ENCODE peak calls at places on chromosomes 4 and X, in nine cellular contexts. One of them, this sample, is unnamed.

GRCh38 chr4:681736-682451 is 7.1 kb downstream of the SLC49A3 start:
- DNase-seq in GM06990: peak
- DNase-seq in small intestine: peak
- DNase-seq in HepG2: peak
- DNase-seq in heart right ventricle: no peak
- DNase-seq in neural progenitor cell: peak
- DNase-seq in CD8-positive, alpha-beta memory T cell: peak
- DNase-seq in HL-60: peak
- DNase-seq in uterus: no peak
- DNase-seq in this sample: peak

GRCh38 chr4:77308843-77309242 is 151.8 kb downstream of the CCNG2 start:
- DNase-seq in neural progenitor cell: peak
- DNase-seq in small intestine: peak
- DNase-seq in heart right ventricle: no peak
- DNase-seq in uterus: no peak
- DNase-seq in HL-60: peak
- DNase-seq in CD8-positive, alpha-beta memory T cell: no peak
- DNase-seq in GM06990: no peak
- DNase-seq in HepG2: peak
- DNase-seq in this sample: no peak

GRCh38 chr4:55116450-55116849 is 8.9 kb downstream of the KDR start:
- DNase-seq in heart right ventricle: no peak
- DNase-seq in HepG2: no peak
- DNase-seq in neural progenitor cell: peak
- DNase-seq in GM06990: no peak
- DNase-seq in CD8-positive, alpha-beta memory T cell: no peak
- DNase-seq in HL-60: no peak
- DNase-seq in uterus: no peak
- DNase-seq in small intestine: no peak
- DNase-seq in this sample: no peak

GRCh38 chrX:12447448-12448154 is 309.3 kb downstream of the FRMPD4 start:
- DNase-seq in neural progenitor cell: no peak
- DNase-seq in HepG2: no peak
- DNase-seq in HL-60: no peak
- DNase-seq in small intestine: no peak
- DNase-seq in GM06990: no peak
- DNase-seq in uterus: peak
- DNase-seq in CD8-positive, alpha-beta memory T cell: no peak
- DNase-seq in heart right ventricle: no peak
- DNase-seq in this sample: no peak

GRCh38 chr4:76897522-76898384 is at the start of gene SOWAHB:
- DNase-seq in small intestine: peak
- DNase-seq in HepG2: peak
- DNase-seq in uterus: no peak
- DNase-seq in heart right ventricle: no peak
- DNase-seq in CD8-positive, alpha-beta memory T cell: peak
- DNase-seq in neural progenitor cell: peak
- DNase-seq in HL-60: no peak
- DNase-seq in GM06990: peak
- DNase-seq in this sample: peak

GRCh38 chrX:15948318-15948660 is 93.7 kb upstream of the AP1S2 start:
- DNase-seq in heart right ventricle: no peak
- DNase-seq in HepG2: no peak
- DNase-seq in uterus: no peak
- DNase-seq in HL-60: no peak
- DNase-seq in small intestine: no peak
- DNase-seq in neural progenitor cell: no peak
- DNase-seq in GM06990: no peak
- DNase-seq in CD8-positive, alpha-beta memory T cell: no peak
- DNase-seq in this sample: no peak

GRCh38 chr4:1246901-1247810 is 1.8 kb downstream of the CTBP1 start:
- DNase-seq in uterus: peak
- DNase-seq in neural progenitor cell: peak
- DNase-seq in heart right ventricle: no peak
- DNase-seq in HepG2: no peak
- DNase-seq in HL-60: peak
- DNase-seq in CD8-positive, alpha-beta memory T cell: peak
- DNase-seq in GM06990: peak
- DNase-seq in small intestine: no peak
- DNase-seq in this sample: peak

GRCh38 chrX:20857746-20858145 is 516.5 kb upstream of the CNKSR2 start:
- DNase-seq in CD8-positive, alpha-beta memory T cell: no peak
- DNase-seq in heart right ventricle: no peak
- DNase-seq in uterus: no peak
- DNase-seq in neural progenitor cell: peak
- DNase-seq in HL-60: no peak
- DNase-seq in HepG2: no peak
- DNase-seq in small intestine: no peak
- DNase-seq in GM06990: no peak
- DNase-seq in this sample: no peak

GRCh38 chrX:134736351-134736750 is 78.1 kb upstream of the PLAC1 start:
- DNase-seq in HL-60: no peak
- DNase-seq in uterus: no peak
- DNase-seq in CD8-positive, alpha-beta memory T cell: no peak
- DNase-seq in neural progenitor cell: no peak
- DNase-seq in GM06990: no peak
- DNase-seq in heart right ventricle: no peak
- DNase-seq in HepG2: no peak
- DNase-seq in small intestine: no peak
- DNase-seq in this sample: no peak

GRCh38 chrX:155314260-155314659 is 20.2 kb downstream of the CLIC2 start:
- DNase-seq in neural progenitor cell: no peak
- DNase-seq in HepG2: no peak
- DNase-seq in uterus: no peak
- DNase-seq in CD8-positive, alpha-beta memory T cell: no peak
- DNase-seq in small intestine: no peak
- DNase-seq in GM06990: no peak
- DNase-seq in heart right ventricle: no peak
- DNase-seq in HL-60: no peak
- DNase-seq in this sample: no peak

GRCh38 chrX:154436597-154437397 is at the start of gene GDI1:
- DNase-seq in CD8-positive, alpha-beta memory T cell: peak
- DNase-seq in GM06990: peak
- DNase-seq in neural progenitor cell: peak
- DNase-seq in HepG2: no peak
- DNase-seq in HL-60: no peak
- DNase-seq in small intestine: peak
- DNase-seq in heart right ventricle: peak
- DNase-seq in uterus: peak
- DNase-seq in this sample: peak

GRCh38 chr4:7960790-7961655 is 21.4 kb upstream of the AFAP1 start:
- DNase-seq in neural progenitor cell: no peak
- DNase-seq in GM06990: no peak
- DNase-seq in HL-60: no peak
- DNase-seq in HepG2: no peak
- DNase-seq in uterus: peak
- DNase-seq in CD8-positive, alpha-beta memory T cell: no peak
- DNase-seq in small intestine: peak
- DNase-seq in heart right ventricle: no peak
- DNase-seq in this sample: no peak

GRCh38 chr4:138558886-138559285 is 316.7 kb upstream of the SLC7A11 start:
- DNase-seq in neural progenitor cell: no peak
- DNase-seq in small intestine: no peak
- DNase-seq in HL-60: no peak
- DNase-seq in heart right ventricle: no peak
- DNase-seq in CD8-positive, alpha-beta memory T cell: no peak
- DNase-seq in uterus: no peak
- DNase-seq in GM06990: no peak
- DNase-seq in HepG2: no peak
- DNase-seq in this sample: no peak

GRCh38 chr4:77465271-77465670 is 140.3 kb upstream of the CXCL13 start:
- DNase-seq in heart right ventricle: no peak
- DNase-seq in uterus: no peak
- DNase-seq in GM06990: no peak
- DNase-seq in HepG2: no peak
- DNase-seq in small intestine: peak
- DNase-seq in neural progenitor cell: no peak
- DNase-seq in HL-60: no peak
- DNase-seq in CD8-positive, alpha-beta memory T cell: no peak
- DNase-seq in this sample: no peak

GRCh38 chr4:74000301-74000700 is 1.8 kb upstream of the CXCL5 start:
- DNase-seq in HepG2: no peak
- DNase-seq in neural progenitor cell: no peak
- DNase-seq in heart right ventricle: no peak
- DNase-seq in GM06990: no peak
- DNase-seq in small intestine: no peak
- DNase-seq in HL-60: no peak
- DNase-seq in uterus: no peak
- DNase-seq in CD8-positive, alpha-beta memory T cell: no peak
- DNase-seq in this sample: no peak

GRCh38 chr4:73998040-73999011 is at the start of gene CXCL5:
- DNase-seq in CD8-positive, alpha-beta memory T cell: no peak
- DNase-seq in neural progenitor cell: peak
- DNase-seq in GM06990: no peak
- DNase-seq in heart right ventricle: peak
- DNase-seq in HL-60: no peak
- DNase-seq in uterus: no peak
- DNase-seq in small intestine: no peak
- DNase-seq in HepG2: no peak
- DNase-seq in this sample: peak
- H3K4me3 ChIP-seq in CD8-positive, alpha-beta memory T cell: no peak
- H3K4me3 ChIP-seq in neural progenitor cell: peak
- H3K4me3 ChIP-seq in GM06990: no peak
- H3K4me3 ChIP-seq in heart right ventricle: no peak
- H3K4me3 ChIP-seq in HL-60: peak
- H3K4me3 ChIP-seq in uterus: no peak
- H3K4me3 ChIP-seq in small intestine: no peak
- H3K4me3 ChIP-seq in HepG2: no peak
- H3K4me3 ChIP-seq in this sample: peak

GRCh38 chrX:119427795-119428185 is 28.7 kb downstream of the SLC25A43 start:
- DNase-seq in neural progenitor cell: no peak
- DNase-seq in heart right ventricle: no peak
- DNase-seq in HL-60: no peak
- DNase-seq in uterus: no peak
- DNase-seq in small intestine: no peak
- DNase-seq in CD8-positive, alpha-beta memory T cell: no peak
- DNase-seq in HepG2: no peak
- DNase-seq in GM06990: no peak
- DNase-seq in this sample: no peak

GRCh38 chrX:119425050-119425449 is 25.9 kb downstream of the SLC25A43 start:
- DNase-seq in heart right ventricle: no peak
- DNase-seq in uterus: no peak
- DNase-seq in HL-60: no peak
- DNase-seq in HepG2: no peak
- DNase-seq in neural progenitor cell: no peak
- DNase-seq in GM06990: no peak
- DNase-seq in CD8-positive, alpha-beta memory T cell: no peak
- DNase-seq in small intestine: no peak
- DNase-seq in this sample: no peak

GRCh38 chrX:119429471-119429870 is 30.3 kb downstream of the SLC25A43 start:
- DNase-seq in GM06990: no peak
- DNase-seq in HL-60: no peak
- DNase-seq in heart right ventricle: no peak
- DNase-seq in small intestine: no peak
- DNase-seq in neural progenitor cell: no peak
- DNase-seq in HepG2: no peak
- DNase-seq in uterus: no peak
- DNase-seq in CD8-positive, alpha-beta memory T cell: no peak
- DNase-seq in this sample: no peak

GRCh38 chrX:119423631-119424030 is 24.5 kb downstream of the SLC25A43 start:
- DNase-seq in uterus: no peak
- DNase-seq in GM06990: no peak
- DNase-seq in neural progenitor cell: no peak
- DNase-seq in CD8-positive, alpha-beta memory T cell: no peak
- DNase-seq in HepG2: no peak
- DNase-seq in HL-60: no peak
- DNase-seq in small intestine: no peak
- DNase-seq in heart right ventricle: no peak
- DNase-seq in this sample: no peak

DNA sequence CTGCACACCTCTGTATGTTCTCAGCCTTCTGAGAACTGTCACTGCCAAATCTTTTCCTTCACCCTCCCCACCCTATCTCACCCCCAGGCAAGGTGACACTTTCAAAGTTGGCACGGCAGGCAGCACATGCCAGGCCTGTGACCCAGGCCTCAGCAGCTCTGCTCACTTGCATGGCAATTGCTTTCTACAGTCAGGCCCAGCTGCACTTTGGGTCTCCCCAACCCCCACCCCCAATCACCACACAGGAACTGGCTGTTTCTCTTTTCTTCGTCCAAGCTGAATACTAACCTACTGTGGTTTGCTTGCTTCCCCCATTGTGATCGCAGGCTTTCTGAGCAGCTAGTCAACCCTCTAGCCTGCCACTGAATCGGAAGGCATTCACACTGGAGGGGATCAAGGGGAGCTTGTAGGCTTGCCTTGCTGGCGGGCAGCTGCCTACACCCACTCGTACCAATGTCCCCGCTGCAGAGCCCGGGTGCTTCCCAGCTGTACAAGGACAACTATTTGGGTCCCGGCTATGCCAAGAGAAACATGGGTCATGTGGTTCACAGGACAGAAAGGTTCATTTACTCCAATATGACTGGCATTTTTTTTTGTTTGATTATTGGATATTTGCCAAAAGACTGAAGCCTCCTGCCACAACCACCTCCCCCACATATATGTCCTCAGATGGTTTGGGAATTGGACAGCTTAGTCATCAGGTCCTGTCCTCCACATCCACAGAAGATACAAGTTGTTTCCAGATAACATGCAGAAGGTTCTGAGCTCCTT is 28.1 kb downstream of the SLC25A43 start:
- DNase-seq in uterus: no peak
- DNase-seq in HL-60: peak
- DNase-seq in small intestine: no peak
- DNase-seq in heart right ventricle: peak
- DNase-seq in CD8-positive, alpha-beta memory T cell: peak
- DNase-seq in GM06990: peak
- DNase-seq in neural progenitor cell: peak
- DNase-seq in HepG2: no peak
- DNase-seq in this sample: no peak
- H3K4me3 ChIP-seq in uterus: no peak
- H3K4me3 ChIP-seq in HL-60: no peak
- H3K4me3 ChIP-seq in small intestine: no peak
- H3K4me3 ChIP-seq in heart right ventricle: no peak
- H3K4me3 ChIP-seq in CD8-positive, alpha-beta memory T cell: no peak
- H3K4me3 ChIP-seq in GM06990: no peak
- H3K4me3 ChIP-seq in neural progenitor cell: no peak
- H3K4me3 ChIP-seq in HepG2: no peak
- H3K4me3 ChIP-seq in this sample: no peak

GRCh38 chrX:72306851-72307645 is 1.3 kb upstream of the CITED1 start:
- DNase-seq in CD8-positive, alpha-beta memory T cell: peak
- DNase-seq in HepG2: peak
- DNase-seq in HL-60: peak
- DNase-seq in GM06990: peak
- DNase-seq in uterus: peak
- DNase-seq in small intestine: peak
- DNase-seq in heart right ventricle: peak
- DNase-seq in neural progenitor cell: peak
- DNase-seq in this sample: peak
- H3K4me3 ChIP-seq in CD8-positive, alpha-beta memory T cell: peak
- H3K4me3 ChIP-seq in HepG2: peak
- H3K4me3 ChIP-seq in HL-60: peak
- H3K4me3 ChIP-seq in GM06990: peak
- H3K4me3 ChIP-seq in uterus: peak
- H3K4me3 ChIP-seq in small intestine: peak
- H3K4me3 ChIP-seq in heart right ventricle: peak
- H3K4me3 ChIP-seq in neural progenitor cell: peak
- H3K4me3 ChIP-seq in this sample: peak

DNA sequence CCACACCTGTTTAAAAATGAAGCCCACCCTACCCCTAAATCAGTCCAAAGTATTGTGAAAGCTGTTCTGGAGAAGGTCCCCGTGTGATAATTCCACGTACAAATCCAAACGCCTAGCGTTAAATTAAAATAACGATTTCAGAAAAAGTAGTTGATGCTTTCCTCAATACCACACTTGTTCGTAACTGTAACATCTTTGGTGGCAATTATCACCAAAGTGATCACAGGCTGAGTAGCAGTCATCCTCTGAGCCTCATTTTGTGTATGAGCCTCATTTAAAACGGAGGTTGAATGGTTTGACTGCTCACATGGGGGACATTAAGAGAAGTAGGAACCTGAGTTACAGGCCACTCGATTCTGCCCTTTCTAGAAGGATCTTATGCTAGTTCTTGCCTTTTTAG is 92.9 kb downstream of the GEMIN8 start:
- DNase-seq in small intestine: no peak
- DNase-seq in neural progenitor cell: no peak
- DNase-seq in HL-60: no peak
- DNase-seq in heart right ventricle: no peak
- DNase-seq in CD8-positive, alpha-beta memory T cell: no peak
- DNase-seq in uterus: no peak
- DNase-seq in GM06990: no peak
- DNase-seq in HepG2: no peak
- DNase-seq in this sample: no peak
- H3K4me3 ChIP-seq in small intestine: no peak
- H3K4me3 ChIP-seq in neural progenitor cell: peak
- H3K4me3 ChIP-seq in HL-60: no peak
- H3K4me3 ChIP-seq in heart right ventricle: no peak
- H3K4me3 ChIP-seq in CD8-positive, alpha-beta memory T cell: no peak
- H3K4me3 ChIP-seq in uterus: no peak
- H3K4me3 ChIP-seq in GM06990: no peak
- H3K4me3 ChIP-seq in HepG2: no peak
- H3K4me3 ChIP-seq in this sample: no peak